ENCODE peak calls at places on chromosomes 12 and 14, in seven cellular contexts. L, J, M, T, F, W and G are unnamed samples.
A peak's percentile ranks its signal among the peaks of the same experiment; 100 is the strongest.

GRCh38 chr14:72565200-72565599 is 328.7 kb downstream of the DPF3 start:
- DNase-seq in L (no peak), J (no peak), M (no peak), T (no peak), F (no peak), W (no peak), G (no peak)

GRCh38 chr14:68598089-68598488 is 194.8 kb downstream of the ZFP36L1 start:
- DNase-seq in L (no peak), J (no peak), M (no peak), T (no peak), F (no peak), W (no peak), G (no peak)

GRCh38 chr12:57765003-57765697 is 1.7 kb downstream of the CYP27B1 start:
- DNase-seq in L (no peak), J (no peak), M (peak; percentile 86), T (peak; percentile 81), F (no peak), W (no peak), G (no peak)

GRCh38 chr12:131003036-131003435 is 49.3 kb downstream of the ADGRD1 start:
- DNase-seq in L (no peak), J (no peak), M (no peak), T (no peak), F (no peak), W (no peak), G (no peak)

GRCh38 chr14:95679995-95680735 is 6.1 kb upstream of the TCL1B start:
- DNase-seq in L (peak; percentile 13), J (no peak), M (peak; percentile 58), T (no peak), F (no peak), W (no peak), G (no peak)

GRCh38 chr14:68547305-68548193 is 245.3 kb downstream of the ZFP36L1 start:
- DNase-seq in L (peak; percentile 85), J (peak; percentile 27), M (no peak), T (no peak), F (no peak), W (no peak), G (no peak)

GRCh38 chr12:68198490-68199086 is 27.0 kb downstream of the IL26 start:
- DNase-seq in L (no peak), J (no peak), M (no peak), T (no peak), F (no peak), W (no peak), G (no peak)

GRCh38 chr12:58889557-58889956 is 30.7 kb downstream of the LRIG3 start:
- DNase-seq in L (no peak), J (no peak), M (no peak), T (no peak), F (no peak), W (no peak), G (no peak)

GRCh38 chr14:53531151-53531550 is 378.0 kb upstream of the DDHD1 start:
- DNase-seq in L (no peak), J (no peak), M (no peak), T (no peak), F (no peak), W (no peak), G (no peak)

GRCh38 chr12:11209098-11209497 is 22.4 kb upstream of the TAS2R42 start:
- DNase-seq in L (no peak), J (no peak), M (peak; percentile 66), T (no peak), F (no peak), W (no peak), G (no peak)

GRCh38 chr12:106760184-106760531 is 14.3 kb upstream of the RIC8B start:
- DNase-seq in L (no peak), J (no peak), M (peak; percentile 89), T (no peak), F (peak; percentile 65), W (no peak), G (peak; percentile 73)
- TF ChIP-seq POLR2AphosphoS5 in L (no peak), J (no peak), M (peak; percentile 44), T (no peak), F (peak; percentile 70), W (no peak), G (no peak)

GRCh38 chr12:44873898-44874297 is 2.2 kb downstream of the NELL2 start:
- DNase-seq in L (peak; percentile 0), J (no peak), M (peak; percentile 21), T (peak; percentile 20), F (no peak), W (peak; percentile 9), G (no peak)
- TF ChIP-seq CTCF in L (no peak), J (peak; percentile 32), M (peak; percentile 29), T (peak; percentile 38), F (peak; percentile 2), W (no peak), G (no peak)

GRCh38 chr12:76552343-76552938 is 7.1 kb downstream of the OSBPL8 start:
- DNase-seq in L (no peak), J (no peak), M (no peak), T (no peak), F (no peak), W (no peak), G (no peak)
- TF ChIP-seq REST in L (no peak), J (no peak), M (no peak), T (no peak), F (no peak), W (no peak), G (no peak)

DNA sequence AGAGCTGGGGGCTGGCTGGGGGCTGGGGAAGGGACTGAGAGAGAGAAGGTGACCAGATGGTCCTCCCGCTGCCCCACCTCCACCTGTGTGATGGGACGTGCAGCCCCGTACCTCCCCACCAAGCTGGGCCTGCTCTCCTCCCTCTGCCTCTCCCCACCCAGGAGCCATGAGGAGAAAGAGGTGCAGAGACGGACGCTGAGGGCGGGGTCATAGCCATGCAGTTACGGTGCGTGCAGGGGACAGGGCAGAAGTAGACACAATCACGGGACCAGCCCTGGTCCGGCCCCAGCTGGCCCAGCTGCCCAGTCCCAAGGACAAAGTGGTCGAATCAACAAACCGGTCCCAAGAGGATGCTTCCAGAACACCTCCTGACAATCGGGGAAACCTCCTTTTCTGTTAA is 33.2 kb downstream of the RFLNA start:
- DNase-seq in L (no peak), J (no peak), M (no peak), T (no peak), F (no peak), W (no peak), G (no peak)
- TF ChIP-seq POLR2AphosphoS5 in L (no peak), J (no peak), M (no peak), T (no peak), F (no peak), W (no peak), G (no peak)

GRCh38 chr12:94195483-94195882 is 47.1 kb downstream of the PLXNC1 start:
- DNase-seq in L (no peak), J (no peak), M (peak; percentile 29), T (no peak), F (no peak), W (no peak), G (no peak)
- TF ChIP-seq CTCF in L (no peak), J (no peak), M (peak; percentile 34), T (no peak), F (peak; percentile 15), W (peak; percentile 43), G (no peak)

GRCh38 chr12:43957732-43958131 is 121.9 kb downstream of the TMEM117 start:
- DNase-seq in L (peak; percentile 37), J (peak; percentile 32), M (peak; percentile 72), T (peak; percentile 52), F (peak; percentile 28), W (peak; percentile 15), G (peak; percentile 3)
- TF ChIP-seq REST in L (no peak), J (no peak), M (no peak), T (no peak), F (no peak), W (no peak), G (no peak)

GRCh38 chr12:120845696-120846095 is 58.5 kb downstream of the SPPL3 start:
- DNase-seq in L (no peak), J (no peak), M (no peak), T (no peak), F (no peak), W (no peak), G (no peak)

GRCh38 chr12:120844297-120844696 is 59.9 kb downstream of the SPPL3 start:
- DNase-seq in L (no peak), J (no peak), M (no peak), T (no peak), F (no peak), W (no peak), G (no peak)

GRCh38 chr12:120843472-120843871 is 60.7 kb downstream of the SPPL3 start:
- DNase-seq in L (no peak), J (no peak), M (no peak), T (no peak), F (no peak), W (no peak), G (no peak)

GRCh38 chr12:120846721-120847120 is 57.4 kb downstream of the SPPL3 start:
- DNase-seq in L (no peak), J (no peak), M (no peak), T (no peak), F (no peak), W (no peak), G (no peak)

DNA sequence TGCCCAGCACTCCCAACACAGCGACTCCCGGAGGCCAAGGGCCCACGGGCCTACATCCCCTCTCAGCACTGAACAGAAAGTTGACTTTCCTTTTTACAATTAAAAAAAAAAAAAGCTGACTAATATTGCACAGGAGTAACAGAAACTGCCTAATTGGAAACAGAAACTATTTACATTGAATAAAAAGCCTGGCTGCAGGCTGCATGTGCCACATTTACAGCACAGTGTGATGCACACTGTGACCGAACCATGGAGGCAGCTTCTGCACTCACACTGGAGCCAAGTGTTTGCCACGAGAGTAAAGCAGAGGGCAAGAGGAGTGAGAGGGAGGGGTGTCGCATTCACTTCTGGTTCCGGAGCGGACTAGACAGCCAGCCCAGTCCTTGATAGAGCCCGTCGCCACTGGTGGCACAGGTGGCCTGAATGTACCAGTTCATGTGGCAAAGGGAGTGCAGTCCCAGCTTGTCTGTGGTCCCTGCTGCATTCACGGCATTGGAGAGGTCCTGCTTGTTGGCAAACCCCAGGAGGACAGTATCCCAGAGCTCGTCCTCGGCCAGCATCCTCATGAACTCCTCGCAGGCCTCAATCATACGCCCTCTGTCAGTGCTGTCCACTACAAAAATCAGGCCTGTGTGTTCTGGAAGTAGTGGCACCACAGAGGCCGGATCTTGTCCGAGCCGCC is 59.2 kb downstream of the SPPL3 start:
- DNase-seq in L (no peak), J (no peak), M (no peak), T (no peak), F (no peak), W (no peak), G (no peak)
- TF ChIP-seq POLR2AphosphoS5 in L (no peak), J (no peak), M (no peak), T (no peak), F (no peak), W (no peak), G (no peak)

GRCh38 chr12:13596714-13597113 is 384.7 kb downstream of the GRIN2B start:
- DNase-seq in L (no peak), J (no peak), M (no peak), T (no peak), F (no peak), W (no peak), G (no peak)
- TF ChIP-seq CTCF in L (no peak), J (no peak), M (no peak), T (no peak), F (no peak), W (no peak), G (no peak)

GRCh38 chr14:51846631-51847488 is 13.6 kb upstream of the GNG2 start:
- DNase-seq in L (no peak), J (no peak), M (peak; percentile 93), T (peak; percentile 35), F (peak; percentile 93), W (no peak), G (peak; percentile 98)
- TF ChIP-seq REST in L (no peak), J (no peak), M (no peak), T (no peak), F (no peak), W (no peak), G (no peak)